ENCODE peak calls at places on chromosome 11, in four cellular contexts. G, J, Q and X are unnamed samples.

GRCh38 chr11:130166457-130166784 is 6.8 kb downstream of the ST14 start:
- DNase-seq in Q (peak; percentile 99), J (peak; percentile 97), G (no peak), X (peak; percentile 75)

GRCh38 chr11:126459691-126460404 is 104.4 kb downstream of the ST3GAL4 start:
- DNase-seq in J (peak; percentile 40), Q (peak; percentile 91), G (no peak), X (peak; percentile 50)

GRCh38 chr11:108206969-108207682 is 15.3 kb downstream of the NPAT start:
- DNase-seq in G (no peak), Q (no peak), J (no peak), X (no peak)

GRCh38 chr11:46149342-46149741 is 28.1 kb upstream of the PHF21A start:
- DNase-seq in Q (no peak), G (no peak), J (no peak), X (no peak)

GRCh38 chr11:66659785-66660184 is 17.9 kb downstream of the RBM4B start:
- DNase-seq in J (no peak), Q (no peak), G (no peak), X (no peak)

GRCh38 chr11:111624602-111625001 is 22.4 kb downstream of the SIK2 start:
- DNase-seq in G (no peak), J (no peak), Q (peak; percentile 40), X (peak; percentile 53)

GRCh38 chr11:60310407-60310998 is 16.6 kb upstream of the MS4A6E start:
- DNase-seq in J (no peak), G (no peak), Q (no peak), X (no peak)

GRCh38 chr11:119891392-119891791 is 162.4 kb upstream of the NECTIN1 start:
- DNase-seq in J (no peak), Q (no peak), G (no peak), X (no peak)

GRCh38 chr11:59556115-59556882 is 45.0 kb downstream of the OR4D9 start:
- DNase-seq in Q (peak; percentile 93), J (peak; percentile 88), G (no peak), X (peak; percentile 94)

GRCh38 chr11:116989184-116989583 is 109.0 kb downstream of the SIK3 start:
- DNase-seq in J (no peak), Q (no peak), G (no peak), X (no peak)

GRCh38 chr11:10918698-10919097 is 60.8 kb upstream of the ZBED5 start:
- DNase-seq in Q (no peak), J (no peak), G (no peak), X (no peak)

GRCh38 chr11:74463216-74463615 is 4.1 kb downstream of the KCNE3 start:
- DNase-seq in J (no peak), Q (no peak), G (no peak), X (no peak)

GRCh38 chr11:46916669-46917108 is 1.7 kb downstream of the LRP4 start:
- DNase-seq in G (peak; percentile 83), Q (peak; percentile 78), J (peak; percentile 76), X (peak; percentile 86)

GRCh38 chr11:118226781-118227180 is 2.0 kb upstream of the JAML start:
- DNase-seq in Q (no peak), J (no peak), G (no peak), X (no peak)

GRCh38 chr11:75944515-75944914 is 129.5 kb downstream of the UVRAG start:
- DNase-seq in G (no peak), Q (no peak), J (no peak), X (no peak)

GRCh38 chr11:77705195-77705876 is 67.7 kb upstream of the CLNS1A start:
- DNase-seq in J (peak; percentile 84), G (no peak), Q (peak; percentile 69), X (peak; percentile 9)

GRCh38 chr11:20605602-20606091 is 6.2 kb downstream of the SLC6A5 start:
- DNase-seq in G (no peak), J (no peak), Q (no peak), X (no peak)

GRCh38 chr11:17735823-17736772 is 1.5 kb downstream of the KCNC1 start:
- DNase-seq in Q (no peak), J (no peak), G (peak; percentile 72), X (peak; percentile 9)

GRCh38 chr11:96426356-96427103 is 36.7 kb downstream of the JRKL start:
- DNase-seq in J (peak; percentile 39), G (no peak), Q (peak; percentile 61), X (peak; percentile 79)

GRCh38 chr11:86249307-86250098 is 5.0 kb downstream of the EED start:
- DNase-seq in J (no peak), Q (no peak), G (no peak), X (no peak)

GRCh38 chr11:32729976-32730375 is 64.5 kb downstream of the CCDC73 start:
- DNase-seq in Q (no peak), J (peak; percentile 58), G (no peak), X (no peak)

GRCh38 chr11:16448123-16448717 is 91.9 kb upstream of the SOX6 start:
- DNase-seq in G (no peak), Q (peak; percentile 17), J (peak; percentile 6), X (no peak)

GRCh38 chr11:74326665-74327064 is 15.2 kb upstream of the P4HA3 start:
- DNase-seq in Q (no peak), G (no peak), J (no peak), X (no peak)

GRCh38 chr11:75337195-75337654 is 14.2 kb downstream of the ARRB1 start:
- DNase-seq in J (peak; percentile 42), G (no peak), Q (peak; percentile 60), X (peak; percentile 62)

GRCh38 chr11:95182397-95182796 is 48.6 kb downstream of the SESN3 start:
- DNase-seq in J (no peak), Q (no peak), G (no peak), X (no peak)

GRCh38 chr11:46696212-46696558 is 4.2 kb downstream of the ARHGAP1 start:
- DNase-seq in J (no peak), G (no peak), Q (no peak), X (no peak)

GRCh38 chr11:94725071-94725470 is 43.1 kb upstream of the AMOTL1 start:
- DNase-seq in Q (no peak), J (no peak), G (no peak), X (no peak)

GRCh38 chr11:61004037-61004641 is 32.7 kb downstream of the CD6 start:
- DNase-seq in J (peak; percentile 76), G (peak; percentile 53), Q (peak; percentile 13), X (peak; percentile 23)

GRCh38 chr11:105612766-105613165 is 2.9 kb downstream of the GRIA4 start:
- DNase-seq in Q (no peak), J (no peak), G (no peak), X (no peak)

GRCh38 chr11:78806214-78807004 is 231.7 kb upstream of the NARS2 start:
- DNase-seq in J (no peak), G (no peak), Q (no peak), X (no peak)

GRCh38 chr11:59199546-59200420 is 12.9 kb downstream of the MPEG1 start:
- DNase-seq in Q (no peak), J (no peak), G (no peak), X (no peak)

GRCh38 chr11:117279711-117280376 is 11.3 kb upstream of the BACE1-AS start:
- DNase-seq in Q (no peak), J (peak; percentile 21), G (no peak), X (no peak)

GRCh38 chr11:130631119-130631518 is 182.7 kb downstream of the ADAMTS15 start:
- DNase-seq in Q (peak; percentile 95), G (no peak), J (peak; percentile 97), X (peak; percentile 56)

GRCh38 chr11:118175031-118175531 is 1.4 kb downstream of the SCN2B start:
- DNase-seq in Q (peak; percentile 62), G (no peak), J (peak; percentile 62), X (peak; percentile 36)

GRCh38 chr11:61022311-61023085 is 51.0 kb downstream of the CD6 start:
- DNase-seq in Q (no peak), G (no peak), J (no peak), X (no peak)

GRCh38 chr11:131579932-131580387 is 209.5 kb downstream of the NTM start:
- DNase-seq in G (no peak), J (peak; percentile 97), Q (peak; percentile 40), X (peak; percentile 66)

GRCh38 chr11:120123946-120124345 is 14.0 kb downstream of the TRIM29 start:
- DNase-seq in Q (no peak), G (no peak), J (no peak), X (no peak)

DNA sequence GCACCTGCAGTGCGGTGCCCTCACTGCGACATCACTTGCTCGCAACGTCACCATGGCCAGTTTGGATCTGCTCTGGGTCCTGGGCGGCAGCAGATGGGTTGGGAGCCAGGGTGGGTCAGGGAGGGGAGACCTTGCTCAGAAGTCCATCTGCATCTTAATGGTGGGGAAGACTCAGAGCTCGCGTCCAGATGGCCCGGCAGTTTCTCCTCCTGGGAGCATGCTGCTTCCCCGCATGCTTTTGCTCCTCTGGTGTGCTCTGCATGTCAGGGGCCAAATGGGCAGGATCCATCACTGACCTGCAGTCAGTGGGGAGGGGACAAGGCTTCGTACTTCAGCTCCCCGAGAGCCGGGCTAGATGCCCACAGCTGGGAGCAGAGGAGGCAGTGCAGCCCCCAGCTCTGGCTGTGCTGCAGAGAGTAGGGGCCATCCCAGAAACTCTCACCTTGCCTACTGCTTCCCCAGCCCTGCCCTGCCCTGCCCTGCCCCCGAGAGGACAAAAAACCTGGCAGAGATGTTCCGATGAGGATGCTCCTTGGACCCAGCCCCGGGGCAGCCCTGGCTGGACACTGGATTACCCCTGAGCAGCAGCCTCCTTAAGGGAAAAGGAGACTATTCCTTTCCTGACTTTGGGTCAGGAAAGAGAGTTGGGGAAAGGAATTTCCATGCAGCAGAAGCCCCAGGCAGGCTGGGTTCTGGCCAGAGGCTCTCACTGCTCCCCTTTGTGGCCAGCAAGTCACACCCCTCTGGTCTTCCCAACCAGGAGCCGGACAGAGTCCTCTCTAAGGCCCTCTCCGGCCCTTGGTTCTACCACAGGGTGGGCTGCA is 149.9 kb downstream of the PKNOX2 start:
- DNase-seq in G (no peak), J (no peak), Q (no peak), X (no peak)
- H3K9ac ChIP-seq in G (no peak overlapping the region), J (no peak overlapping the region), Q (no peak overlapping the region), X (no peak overlapping the region)

DNA sequence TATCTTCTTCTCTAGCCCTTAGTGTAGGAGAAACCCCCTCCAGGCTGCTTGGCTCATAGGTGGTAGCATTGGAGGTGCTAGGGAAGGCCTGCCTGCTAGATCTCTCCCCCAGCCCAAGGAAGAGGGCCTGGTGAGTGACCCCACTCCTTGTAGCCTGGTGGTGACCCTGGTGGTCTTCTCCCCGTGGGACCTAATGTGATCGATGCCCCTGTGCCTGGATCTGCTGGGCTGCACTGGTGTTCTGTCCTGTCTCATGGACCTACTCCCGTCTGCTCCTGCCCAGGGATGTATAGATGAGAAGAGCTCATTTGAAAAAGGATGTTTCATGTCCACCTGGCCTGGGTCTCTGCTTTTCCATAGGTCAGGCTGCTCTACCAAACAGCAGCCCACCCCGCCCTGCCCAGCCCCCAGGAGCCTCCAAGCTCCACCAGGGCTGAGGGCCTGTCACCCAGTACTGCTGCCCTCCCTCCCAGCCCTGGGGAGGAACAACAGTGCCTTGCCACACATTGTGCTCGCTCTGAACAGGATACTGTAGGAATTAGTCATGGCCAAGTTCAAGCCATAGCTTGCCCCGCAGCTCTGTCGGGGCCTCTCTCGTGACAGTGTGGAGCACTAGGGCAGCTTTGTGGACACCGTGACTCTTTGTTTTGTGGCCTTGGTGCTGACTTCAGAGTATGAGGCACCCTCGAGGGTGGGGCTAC is 19.7 kb downstream of the SLC37A2 start:
- DNase-seq in J (peak; percentile 81), Q (peak; percentile 88), G (no peak), X (peak; percentile 79)
- H3K4me3 ChIP-seq in J (no peak overlapping the region), Q (no peak overlapping the region), G (no peak overlapping the region), X (no peak overlapping the region)

DNA sequence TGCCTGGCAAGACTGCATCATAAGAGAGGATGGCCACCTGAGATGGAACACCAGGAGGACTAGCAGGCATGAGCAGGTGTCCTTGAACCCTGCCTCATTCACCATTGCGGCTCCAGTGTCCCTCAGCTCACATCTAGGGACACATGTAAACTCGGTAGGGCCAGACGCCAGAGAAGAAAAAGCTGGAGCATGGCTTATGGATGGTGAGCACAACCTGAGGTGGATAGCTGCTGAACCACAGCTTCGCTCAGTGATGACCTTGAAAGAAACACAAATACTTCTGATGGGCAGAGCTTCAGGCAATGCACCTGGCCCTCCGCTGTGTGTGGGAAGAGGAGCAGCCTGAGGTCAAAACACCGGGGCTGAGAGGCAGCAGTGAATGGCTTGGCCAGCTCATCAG is 89.4 kb downstream of the MYEOV start:
- DNase-seq in G (peak; percentile 31), Q (no peak), J (no peak), X (no peak)
- H3K9ac ChIP-seq in G (no peak overlapping the region), Q (no peak overlapping the region), J (no peak overlapping the region), X (no peak overlapping the region)

GRCh38 chr11:2135018-2135569 is 4.1 kb downstream of the IGF2 start:
- DNase-seq in J (no peak), Q (no peak), G (peak; percentile 61), X (no peak)
- H3K4me3 ChIP-seq in J (no peak overlapping the region), Q (no peak overlapping the region), G (no peak overlapping the region), X (no peak overlapping the region)